ENCODE peak calls at places on chromosomes 12 and 14, in five cellular contexts. W, M, J, H and V are unnamed samples.

GRCh38 chr14:96038920-96039632 is at the start of gene C14orf132:
- DNase-seq in H (peak; percentile 66), M (peak; percentile 59), J (no peak), W (peak; percentile 69), V (no peak)

GRCh38 chr12:69994593-69995222 is 169.7 kb downstream of the MYRFL start:
- DNase-seq in H (peak; percentile 77), W (no peak), M (no peak), J (no peak), V (no peak)

GRCh38 chr14:92729632-92730358 is 18.6 kb downstream of the LGMN start:
- DNase-seq in H (no peak), M (no peak), W (no peak), J (no peak), V (no peak)

GRCh38 chr14:88505621-88506020 is 49.2 kb downstream of the PTPN21 start:
- DNase-seq in H (no peak), W (no peak), M (no peak), J (no peak), V (no peak)

GRCh38 chr12:53795927-53796326 is 44.1 kb upstream of the CISTR start:
- DNase-seq in J (no peak), M (no peak), H (no peak), W (no peak), V (no peak)

GRCh38 chr12:81896771-81897170 is 137.6 kb upstream of the PPFIA2 start:
- DNase-seq in M (no peak), H (no peak), J (no peak), W (no peak), V (no peak)

GRCh38 chr12:112346194-112346593 is 36.0 kb downstream of the HECTD4 start:
- DNase-seq in M (no peak), H (no peak), W (no peak), J (no peak), V (no peak)

GRCh38 chr12:104201238-104202001 is 14.2 kb upstream of the TXNRD1 start:
- DNase-seq in W (peak; percentile 33), J (no peak), M (peak; percentile 59), H (peak; percentile 44), V (no peak)

GRCh38 chr14:20455355-20456300 is 602 bp downstream of the APEX1 start:
- DNase-seq in M (no peak), J (no peak), W (no peak), H (no peak), V (no peak)

GRCh38 chr12:65948320-65949008 is 124.2 kb downstream of the HMGA2 start:
- DNase-seq in M (peak; percentile 69), H (no peak), J (no peak), W (peak; percentile 64), V (no peak)

GRCh38 chr14:104557086-104557485 is 22.5 kb upstream of the C14orf180 start:
- DNase-seq in M (no peak), W (no peak), J (no peak), H (no peak), V (no peak)

GRCh38 chr12:46205293-46205692 is 63.5 kb downstream of the SLC38A1 start:
- DNase-seq in H (no peak), M (no peak), J (no peak), W (no peak), V (no peak)

GRCh38 chr12:65673732-65674131 is 150.6 kb upstream of the HMGA2 start:
- DNase-seq in H (no peak), W (no peak), M (no peak), J (no peak), V (no peak)

GRCh38 chr12:106586803-106587684 is 4.2 kb downstream of the RFX4 start:
- DNase-seq in H (no peak), W (no peak), J (no peak), M (no peak), V (no peak)

GRCh38 chr12:1217191-1217949 is 226.3 kb downstream of the ERC1 start:
- DNase-seq in H (peak; percentile 46), M (no peak), W (no peak), J (no peak), V (no peak)

GRCh38 chr12:104669851-104670337 is 213.1 kb downstream of the CHST11 start:
- DNase-seq in M (no peak), H (peak; percentile 46), W (peak; percentile 55), J (no peak), V (no peak)

GRCh38 chr14:100085451-100085850 is 20.2 kb downstream of the EVL start:
- DNase-seq in M (no peak), W (no peak), H (no peak), J (no peak), V (no peak)

GRCh38 chr12:102512523-102512922 is 32.2 kb upstream of the IGF1 start:
- DNase-seq in W (no peak), M (no peak), J (no peak), H (no peak), V (no peak)

GRCh38 chr12:77980782-77981181 is 150.1 kb downstream of the NAV3 start:
- DNase-seq in H (no peak), W (no peak), M (no peak), J (no peak), V (no peak)

DNA sequence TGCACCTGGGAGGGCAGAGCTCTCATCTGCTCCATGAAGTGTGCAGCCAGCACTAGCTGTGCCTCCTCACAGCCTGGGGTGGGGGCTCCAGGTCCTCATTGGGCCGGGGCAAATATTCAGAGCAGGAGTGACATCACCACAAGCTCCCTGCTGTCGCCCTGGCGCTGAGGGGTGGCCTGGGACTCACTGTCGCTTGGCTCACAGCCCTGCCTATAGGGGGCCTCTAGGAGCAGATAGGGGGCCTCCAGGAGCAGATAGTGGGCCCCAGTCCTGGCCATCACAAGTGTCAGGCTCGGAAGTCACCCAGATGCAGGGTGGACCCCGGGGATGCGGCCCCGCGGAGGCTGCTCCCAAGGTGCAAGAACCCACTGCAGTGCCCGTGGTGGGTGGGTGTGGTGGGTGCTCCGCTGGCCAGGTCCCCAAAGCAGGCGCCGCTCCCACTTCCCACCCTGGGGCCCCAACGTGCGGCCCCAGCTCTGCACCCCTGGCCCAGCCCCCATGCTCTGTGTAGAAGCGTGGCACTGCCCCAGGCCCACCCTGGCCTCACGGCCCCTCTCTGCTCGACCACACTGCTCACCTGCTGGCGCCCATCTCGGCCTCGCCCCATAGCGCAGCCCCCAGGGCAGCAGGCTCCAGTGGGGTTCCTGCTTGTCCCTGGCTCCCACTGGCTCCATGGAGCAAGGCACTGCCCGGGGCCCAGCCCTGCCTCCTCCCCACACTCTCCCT is 18.0 kb downstream of the SYNJ2BP start:
- DNase-seq in W (no peak), M (no peak), J (no peak), H (no peak), V (no peak)
- H3K4me3 ChIP-seq in W (no peak overlapping the region), M (no peak overlapping the region), J (no peak overlapping the region), H (no peak overlapping the region), V (no peak overlapping the region)

DNA sequence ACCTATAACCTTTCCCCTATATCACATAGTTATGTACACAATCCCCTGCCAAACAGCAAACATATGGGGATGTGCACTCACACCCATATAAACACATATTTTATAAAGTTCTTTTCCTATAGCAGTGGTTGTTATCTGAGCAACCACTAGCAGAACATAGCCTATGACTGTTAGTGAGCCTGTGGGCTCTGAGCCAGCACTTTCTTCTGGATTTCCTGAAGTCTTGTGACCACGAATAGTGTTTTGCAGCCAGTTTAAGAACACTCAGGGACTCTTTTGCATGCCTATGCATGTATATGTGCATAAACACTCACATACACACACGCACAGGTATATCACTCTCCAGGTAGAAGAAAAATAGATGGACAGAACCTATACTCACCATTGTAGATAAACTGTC is 17.1 kb downstream of the TESPA1 start:
- DNase-seq in M (no peak), W (no peak), H (no peak), J (no peak), V (no peak)
- H3K4me3 ChIP-seq in M (no peak overlapping the region), W (no peak overlapping the region), H (no peak overlapping the region), J (no peak overlapping the region), V (no peak overlapping the region)

DNA sequence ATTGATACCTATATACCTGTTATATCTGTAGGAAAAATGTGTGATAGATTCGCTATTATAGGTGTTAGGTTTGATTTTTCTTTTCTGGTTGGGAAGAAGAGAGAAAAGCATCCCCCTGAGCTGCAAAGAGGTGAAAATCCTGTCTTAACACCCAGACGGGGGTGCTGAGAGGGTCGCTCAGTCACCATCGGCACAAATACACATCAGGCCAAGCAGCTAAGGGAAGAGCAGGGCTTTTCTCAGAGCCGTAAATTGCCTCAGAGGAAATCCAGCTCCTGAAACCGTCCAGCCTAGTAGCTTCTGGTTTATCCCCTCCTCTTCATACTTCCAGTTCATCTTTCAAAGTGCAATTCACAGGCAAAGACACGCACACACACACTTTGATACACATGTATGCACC is 111.1 kb upstream of the OVCH1 start:
- DNase-seq in J (no peak), H (no peak), M (no peak), W (no peak), V (no peak)
- H3K4me3 ChIP-seq in J (no peak overlapping the region), H (no peak overlapping the region), M (no peak overlapping the region), W (no peak overlapping the region), V (no peak overlapping the region)

DNA sequence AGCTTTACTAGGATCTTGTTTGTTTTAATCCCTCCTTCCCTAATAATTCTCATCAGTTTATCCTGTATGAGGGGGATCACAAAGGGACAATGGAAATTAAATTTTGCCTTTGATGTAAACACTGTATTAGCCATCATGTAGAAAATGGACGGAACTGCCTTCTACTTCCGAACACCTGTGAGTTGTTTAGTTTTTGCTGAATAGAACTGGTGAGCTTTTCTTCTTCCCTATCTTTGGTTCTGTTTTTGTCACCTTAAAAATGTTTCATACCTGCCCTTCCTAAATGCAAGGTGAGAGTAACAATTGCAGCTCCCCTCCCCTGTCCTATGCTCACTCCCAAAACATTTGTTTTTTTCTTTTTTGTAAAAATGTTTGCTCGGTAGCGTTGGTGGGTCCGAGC is 7.6 kb downstream of the FOXA1 start:
- DNase-seq in J (no peak), W (no peak), H (no peak), M (no peak), V (no peak)
- H3K4me3 ChIP-seq in J (peak overlapping the region; percentile 72), W (no peak overlapping the region), H (peak overlapping the region; percentile 28), M (no peak overlapping the region), V (no peak overlapping the region)

GRCh38 chr12:27343255-27344000 is 10.8 kb downstream of the BMAL2 start:
- DNase-seq in M (no peak), W (no peak), J (no peak), H (no peak), V (no peak)
- H3K4me3 ChIP-seq in M (no peak overlapping the region), W (no peak overlapping the region), J (no peak overlapping the region), H (no peak overlapping the region), V (no peak overlapping the region)

GRCh38 chr12:42299392-42300308 is 26.2 kb downstream of the ZCRB1 start:
- DNase-seq in M (no peak), H (no peak), J (no peak), W (no peak), V (peak; percentile 95)
- H3K4me3 ChIP-seq in M (no peak overlapping the region), H (no peak overlapping the region), J (no peak overlapping the region), W (no peak overlapping the region), V (peak overlapping the region; percentile 30)